ENCODE peak calls at places on chromosomes 3 and 15, in eight cellular contexts. M is endothelial cell, U is activated B cell treated with CpG ODN at 0.5 μM for 24 hours, K is AG09319, R is cardiac fibroblast, J is psoas muscle, C is glutamatergic neuron, Q is mammary epithelial cell. A is an unnamed sample.

GRCh38 chr3:127088511-127089430 is 104.2 kb upstream of the PRR23E start:
- DNase-seq in M (no peak), U (no peak), K (no peak), R (no peak), J (no peak), C (no peak), Q (no peak), A (no peak)

GRCh38 chr3:50658416-50658815 is 16.3 kb upstream of the DOCK3 start:
- DNase-seq in M (no peak), U (no peak), K (no peak), R (no peak), J (no peak), C (no peak), Q (peak; percentile 64), A (no peak)

GRCh38 chr3:10187295-10187876 is 22.7 kb downstream of the IRAK2 start:
- DNase-seq in M (no peak), U (no peak), K (no peak), R (no peak), J (no peak), C (no peak), Q (peak; percentile 40), A (no peak)

GRCh38 chr3:133706033-133706432 is 40.2 kb upstream of the TF start:
- DNase-seq in M (no peak), U (no peak), K (no peak), R (no peak), J (no peak), C (no peak), Q (no peak), A (no peak)

GRCh38 chr3:135192929-135193328 is 397.9 kb downstream of the EPHB1 start:
- DNase-seq in M (no peak), U (no peak), K (no peak), R (no peak), J (no peak), C (no peak), Q (no peak), A (no peak)

GRCh38 chr15:63348392-63348791 is 33.3 kb downstream of the CA12 start:
- DNase-seq in M (no peak), U (no peak), K (no peak), R (peak; percentile 83), J (peak; percentile 61), C (no peak), Q (peak; percentile 80), A (no peak)

GRCh38 chr3:18423401-18424212 is 1.5 kb downstream of the SATB1 start:
- DNase-seq in M (peak; percentile 36), U (peak; percentile 22), K (no peak), R (peak; percentile 71), J (peak; percentile 56), C (peak; percentile 63), Q (peak; percentile 46), A (peak; percentile 26)

GRCh38 chr15:82944038-82944437 is 8.5 kb downstream of the HOMER2 start:
- DNase-seq in M (no peak), U (no peak), K (no peak), R (no peak), J (no peak), C (no peak), Q (no peak), A (no peak)

GRCh38 chr3:13072239-13073041 is 789 bp downstream of the IQSEC1 start:
- DNase-seq in M (no peak), U (peak; percentile 62), K (no peak), R (no peak), J (peak; percentile 36), C (no peak), Q (peak; percentile 47), A (peak; percentile 39)

GRCh38 chr15:24819680-24820079 is 135.1 kb upstream of the SNRPN start:
- DNase-seq in M (no peak), U (no peak), K (no peak), R (no peak), J (no peak), C (no peak), Q (no peak), A (no peak)
- TF ChIP-seq CTCF in M (peak; percentile 14), U (no peak), K (no peak), R (no peak), J (no peak), C (peak; percentile 36), Q (no peak), A (no peak)

DNA sequence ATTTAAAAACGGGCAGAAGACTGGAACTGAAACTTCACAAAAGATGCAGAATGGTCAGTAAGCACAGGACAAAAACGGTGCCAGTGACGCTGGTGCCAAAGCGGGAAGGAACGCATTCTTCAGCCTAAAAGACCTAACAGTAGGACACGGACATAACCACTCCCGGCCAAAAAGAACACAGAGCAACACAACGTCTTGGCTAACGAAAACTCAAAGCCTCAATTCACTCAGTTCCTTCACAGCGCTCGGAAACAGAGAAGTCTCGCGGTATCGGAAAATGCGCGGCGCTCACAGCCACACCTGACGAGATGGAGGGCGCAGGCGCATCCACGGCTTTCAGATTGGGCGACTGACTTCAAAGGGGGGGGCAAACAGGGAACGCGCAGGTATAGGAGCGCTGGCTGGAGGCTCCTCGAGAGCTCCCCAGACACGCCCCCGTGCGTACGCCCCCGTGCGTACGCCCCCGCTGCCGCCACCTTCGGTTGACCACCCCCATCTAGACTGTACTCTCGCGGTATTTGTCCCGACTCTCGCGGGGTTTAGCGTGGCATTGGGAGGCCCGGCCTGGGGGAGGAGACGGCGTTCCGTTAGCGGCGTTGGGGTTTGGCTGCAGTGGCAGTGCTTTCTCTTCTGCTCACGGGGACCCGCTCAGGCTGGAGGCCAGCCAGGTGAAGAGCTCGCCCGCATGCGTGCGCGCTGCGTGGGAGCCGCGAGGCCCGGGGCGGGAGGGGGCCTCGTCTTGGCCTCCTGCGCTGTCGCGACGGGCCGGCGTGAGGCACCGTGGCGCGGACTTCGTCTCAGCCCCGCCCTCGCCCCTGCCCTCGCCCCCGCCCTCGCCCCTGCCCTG is at the start of gene NKTR:
- DNase-seq in M (peak; percentile 100), U (peak; percentile 98), K (peak; percentile 92), R (peak; percentile 98), J (peak; percentile 97), C (peak; percentile 100), Q (peak; percentile 100), A (peak; percentile 99)
- TF ChIP-seq CTCF in M (no peak), U (no peak), K (no peak), R (no peak), J (no peak), C (peak; percentile 15), Q (no peak), A (no peak)

DNA sequence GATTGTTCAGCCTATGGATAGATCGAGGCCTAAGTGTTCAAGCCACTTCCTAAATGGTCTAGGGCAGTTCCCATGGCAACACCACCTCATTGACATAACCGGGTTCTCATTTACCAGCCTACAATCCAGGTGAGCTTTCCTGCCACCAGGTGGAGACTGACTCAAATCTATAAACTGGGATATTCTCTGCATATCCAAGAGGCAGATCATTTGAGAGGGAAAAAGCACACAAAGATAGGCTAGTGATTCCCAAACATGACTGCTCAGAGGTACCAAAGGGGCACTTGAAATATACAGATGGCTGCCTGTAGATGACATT is 141.3 kb upstream of the PROK2 start:
- DNase-seq in M (peak; percentile 28), U (no peak), K (no peak), R (peak; percentile 28), J (no peak), C (no peak), Q (peak; percentile 69), A (no peak)
- TF ChIP-seq CTCF in M (peak; percentile 36), U (no peak), K (no peak), R (no peak), J (no peak), C (no peak), Q (peak; percentile 83), A (no peak)

GRCh38 chr3:42012935-42013651 is 51.2 kb upstream of the ULK4 start:
- DNase-seq in M (peak; percentile 75), U (peak; percentile 73), K (no peak), R (peak; percentile 57), J (peak; percentile 78), C (peak; percentile 87), Q (peak; percentile 65), A (peak; percentile 69)
- TF ChIP-seq CTCF in M (no peak), U (no peak), K (no peak), R (no peak), J (peak; percentile 24), C (no peak), Q (no peak), A (no peak)

DNA sequence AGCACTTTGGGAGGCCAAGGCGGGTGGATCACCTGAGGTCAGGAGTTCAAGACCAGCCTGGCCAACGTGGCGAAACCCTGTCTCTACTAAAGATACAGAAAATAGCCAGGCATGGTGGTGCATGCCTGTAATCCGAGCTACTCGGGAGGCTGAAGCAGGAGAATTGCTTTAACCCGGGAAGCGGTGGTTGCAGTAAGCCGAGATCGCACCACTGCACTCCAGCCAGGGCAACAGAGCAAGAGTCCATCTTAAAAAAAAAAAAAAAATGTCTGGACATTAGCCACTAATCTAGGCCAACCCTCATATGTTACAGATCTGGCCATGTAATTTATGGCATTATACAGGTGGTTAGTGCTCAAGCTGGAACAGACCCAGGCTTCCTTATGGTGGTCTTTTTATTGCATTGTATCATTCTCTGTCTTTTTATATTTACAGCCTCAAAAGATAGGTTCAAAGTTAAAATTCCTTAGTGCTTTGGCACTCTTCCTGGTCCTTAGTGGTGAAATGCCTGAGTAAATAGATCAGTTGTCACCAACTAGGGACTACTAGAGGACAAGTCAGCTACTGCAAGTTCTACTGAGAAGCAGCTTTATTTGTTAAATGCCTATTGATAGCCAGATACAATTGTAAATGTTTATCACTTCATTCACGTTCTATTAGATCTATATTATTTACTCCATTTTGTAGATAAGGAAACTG is 16.0 kb downstream of the STARD9 start:
- DNase-seq in M (no peak), U (no peak), K (no peak), R (peak; percentile 50), J (no peak), C (no peak), Q (no peak), A (no peak)
- TF ChIP-seq CTCF in M (no peak), U (no peak), K (peak; percentile 17), R (peak; percentile 41), J (peak; percentile 23), C (peak; percentile 40), Q (peak; percentile 22), A (no peak)

GRCh38 chr15:59550961-59551360 is 60.6 kb upstream of the GCNT3 start:
- DNase-seq in M (no peak), U (no peak), K (no peak), R (no peak), J (no peak), C (no peak), Q (no peak), A (no peak)
- TF ChIP-seq CTCF in M (no peak), U (no peak), K (no peak), R (no peak), J (no peak), C (no peak), Q (no peak), A (no peak)

DNA sequence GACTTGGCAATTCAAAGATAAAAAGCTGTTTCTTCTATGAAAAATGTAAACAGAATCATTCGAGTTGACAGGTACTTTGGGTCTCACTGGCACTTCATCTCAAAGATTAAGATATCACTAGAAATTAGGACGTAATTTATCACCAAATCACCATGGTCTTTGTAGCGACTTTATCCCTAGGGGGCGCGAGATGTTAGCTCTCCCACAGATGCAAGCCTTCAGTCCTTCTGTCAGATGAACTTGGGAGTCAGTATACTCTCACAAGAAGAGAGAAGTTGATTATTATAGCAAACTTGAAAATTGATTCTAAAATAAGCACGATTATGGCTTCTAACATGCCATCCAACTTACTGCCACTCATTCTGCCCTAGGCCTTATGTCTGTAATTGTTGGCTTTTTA is 150.3 kb downstream of the ALCAM start:
- DNase-seq in M (peak; percentile 20), U (no peak), K (no peak), R (peak; percentile 53), J (no peak), C (no peak), Q (no peak), A (no peak)
- TF ChIP-seq CTCF in M (peak; percentile 25), U (no peak), K (peak; percentile 7), R (peak; percentile 39), J (no peak), C (no peak), Q (no peak), A (no peak)

GRCh38 chr3:48662753-48663488 is at the start of gene CELSR3:
- DNase-seq in M (peak; percentile 81), U (no peak), K (peak; percentile 72), R (peak; percentile 90), J (peak; percentile 47), C (peak; percentile 89), Q (peak; percentile 87), A (peak; percentile 63)
- TF ChIP-seq CTCF in M (no peak), U (no peak), K (no peak), R (no peak), J (no peak), C (no peak), Q (no peak), A (no peak)

A was measured in natural killer cell.